ENCODE peak calls at places on chromosomes 12 and 14, in ten cellular contexts. One of them, this sample, is unnamed.

GRCh38 chr14:100592972-100593371 is 5.8 kb upstream of the BEGAIN start:
- DNase-seq in A549: no peak
- DNase-seq in breast epithelium: no peak
- DNase-seq in GM23338: no peak
- DNase-seq in fibroblast of pulmonary artery: no peak
- DNase-seq in BE2C: peak; percentile 33
- DNase-seq in H9: no peak
- DNase-seq in left lung: no peak
- DNase-seq in OCI-LY7: no peak
- DNase-seq in RWPE1: no peak
- DNase-seq in this sample: no peak

GRCh38 chr14:103444837-103445524 is 59.8 kb downstream of the MARK3 start:
- DNase-seq in A549: no peak
- DNase-seq in breast epithelium: no peak
- DNase-seq in GM23338: peak; percentile 17
- DNase-seq in fibroblast of pulmonary artery: peak; percentile 65
- DNase-seq in BE2C: no peak
- DNase-seq in H9: no peak
- DNase-seq in left lung: no peak
- DNase-seq in OCI-LY7: no peak
- DNase-seq in RWPE1: no peak
- DNase-seq in this sample: no peak

GRCh38 chr12:17588968-17589367 is 501.0 kb downstream of the RERGL start:
- DNase-seq in A549: peak; percentile 16
- DNase-seq in breast epithelium: no peak
- DNase-seq in GM23338: peak; percentile 80
- DNase-seq in fibroblast of pulmonary artery: no peak
- DNase-seq in BE2C: peak; percentile 16
- DNase-seq in H9: peak; percentile 64
- DNase-seq in left lung: no peak
- DNase-seq in OCI-LY7: peak; percentile 32
- DNase-seq in RWPE1: no peak
- DNase-seq in this sample: no peak

GRCh38 chr12:26233620-26234019 is 38.2 kb downstream of the SSPN start:
- DNase-seq in A549: no peak
- DNase-seq in breast epithelium: no peak
- DNase-seq in GM23338: no peak
- DNase-seq in fibroblast of pulmonary artery: peak; percentile 69
- DNase-seq in BE2C: no peak
- DNase-seq in H9: no peak
- DNase-seq in left lung: no peak
- DNase-seq in OCI-LY7: no peak
- DNase-seq in RWPE1: no peak
- DNase-seq in this sample: no peak

GRCh38 chr12:953776-954175 is 4.3 kb upstream of the RAD52 start:
- DNase-seq in A549: no peak
- DNase-seq in breast epithelium: no peak
- DNase-seq in GM23338: no peak
- DNase-seq in fibroblast of pulmonary artery: peak; percentile 46
- DNase-seq in BE2C: no peak
- DNase-seq in H9: no peak
- DNase-seq in left lung: no peak
- DNase-seq in OCI-LY7: no peak
- DNase-seq in RWPE1: peak; percentile 29
- DNase-seq in this sample: no peak

GRCh38 chr12:103903979-103904378 is 26.2 kb upstream of the HSP90B1 start:
- DNase-seq in A549: no peak
- DNase-seq in breast epithelium: no peak
- DNase-seq in GM23338: no peak
- DNase-seq in fibroblast of pulmonary artery: no peak
- DNase-seq in BE2C: no peak
- DNase-seq in H9: no peak
- DNase-seq in left lung: no peak
- DNase-seq in OCI-LY7: no peak
- DNase-seq in RWPE1: no peak
- DNase-seq in this sample: no peak

GRCh38 chr14:21070610-21071224 is 613 bp downstream of the ARHGEF40 start:
- DNase-seq in A549: peak; percentile 40
- DNase-seq in breast epithelium: no peak
- DNase-seq in GM23338: peak; percentile 82
- DNase-seq in fibroblast of pulmonary artery: peak; percentile 51
- DNase-seq in BE2C: peak; percentile 52
- DNase-seq in H9: peak; percentile 81
- DNase-seq in left lung: peak; percentile 82
- DNase-seq in OCI-LY7: no peak
- DNase-seq in RWPE1: peak; percentile 14
- DNase-seq in this sample: no peak

GRCh38 chr14:71290960-71291466 is 383.8 kb downstream of the PCNX1 start:
- DNase-seq in A549: peak; percentile 7
- DNase-seq in breast epithelium: no peak
- DNase-seq in GM23338: no peak
- DNase-seq in fibroblast of pulmonary artery: peak; percentile 81
- DNase-seq in BE2C: no peak
- DNase-seq in H9: no peak
- DNase-seq in left lung: no peak
- DNase-seq in OCI-LY7: peak; percentile 11
- DNase-seq in RWPE1: peak; percentile 72
- DNase-seq in this sample: peak; percentile 65

GRCh38 chr14:60514378-60515243 is 5.7 kb downstream of the SIX6 start:
- DNase-seq in A549: peak; percentile 17
- DNase-seq in breast epithelium: no peak
- DNase-seq in GM23338: peak; percentile 75
- DNase-seq in fibroblast of pulmonary artery: no peak
- DNase-seq in BE2C: peak; percentile 64
- DNase-seq in H9: peak; percentile 83
- DNase-seq in left lung: peak; percentile 77
- DNase-seq in OCI-LY7: no peak
- DNase-seq in RWPE1: no peak
- DNase-seq in this sample: no peak

GRCh38 chr12:1282670-1283361 is 291.8 kb downstream of the ERC1 start:
- DNase-seq in A549: no peak
- DNase-seq in breast epithelium: no peak
- DNase-seq in GM23338: peak; percentile 14
- DNase-seq in fibroblast of pulmonary artery: no peak
- DNase-seq in BE2C: no peak
- DNase-seq in H9: no peak
- DNase-seq in left lung: no peak
- DNase-seq in OCI-LY7: no peak
- DNase-seq in RWPE1: no peak
- DNase-seq in this sample: no peak

GRCh38 chr14:101151226-101151929 is 247.9 kb upstream of the RTL1 start:
- DNase-seq in A549: peak; percentile 23
- DNase-seq in breast epithelium: no peak
- DNase-seq in GM23338: peak; percentile 39
- DNase-seq in fibroblast of pulmonary artery: no peak
- DNase-seq in BE2C: no peak
- DNase-seq in H9: peak; percentile 51
- DNase-seq in left lung: no peak
- DNase-seq in OCI-LY7: no peak
- DNase-seq in RWPE1: peak; percentile 69
- DNase-seq in this sample: no peak

GRCh38 chr12:46585854-46586621 is 213.5 kb upstream of the SLC38A2 start:
- DNase-seq in A549: no peak
- DNase-seq in breast epithelium: no peak
- DNase-seq in GM23338: peak; percentile 68
- DNase-seq in fibroblast of pulmonary artery: peak; percentile 73
- DNase-seq in BE2C: peak; percentile 35
- DNase-seq in H9: peak; percentile 85
- DNase-seq in left lung: no peak
- DNase-seq in OCI-LY7: peak; percentile 4
- DNase-seq in RWPE1: no peak
- DNase-seq in this sample: peak; percentile 84

GRCh38 chr14:44531648-44532047 is 24.6 kb upstream of the FSCB start:
- DNase-seq in A549: no peak
- DNase-seq in breast epithelium: no peak
- DNase-seq in GM23338: no peak
- DNase-seq in fibroblast of pulmonary artery: peak; percentile 25
- DNase-seq in BE2C: no peak
- DNase-seq in H9: no peak
- DNase-seq in left lung: no peak
- DNase-seq in OCI-LY7: no peak
- DNase-seq in RWPE1: no peak
- DNase-seq in this sample: no peak

GRCh38 chr12:92899388-92900001 is 29.6 kb downstream of the EEA1 start:
- DNase-seq in A549: peak; percentile 82
- DNase-seq in breast epithelium: peak; percentile 55
- DNase-seq in GM23338: peak; percentile 34
- DNase-seq in fibroblast of pulmonary artery: peak; percentile 99
- DNase-seq in BE2C: peak; percentile 9
- DNase-seq in H9: no peak
- DNase-seq in left lung: no peak
- DNase-seq in OCI-LY7: no peak
- DNase-seq in RWPE1: peak; percentile 89
- DNase-seq in this sample: peak; percentile 82

GRCh38 chr12:121825041-121825523 is 21.3 kb downstream of the SETD1B start:
- DNase-seq in A549: no peak
- DNase-seq in breast epithelium: no peak
- DNase-seq in GM23338: no peak
- DNase-seq in fibroblast of pulmonary artery: no peak
- DNase-seq in BE2C: peak; percentile 12
- DNase-seq in H9: peak; percentile 33
- DNase-seq in left lung: no peak
- DNase-seq in OCI-LY7: no peak
- DNase-seq in RWPE1: no peak
- DNase-seq in this sample: peak; percentile 54

GRCh38 chr12:121820056-121820455 is 16.2 kb downstream of the SETD1B start:
- DNase-seq in A549: no peak
- DNase-seq in breast epithelium: no peak
- DNase-seq in GM23338: no peak
- DNase-seq in fibroblast of pulmonary artery: no peak
- DNase-seq in BE2C: no peak
- DNase-seq in H9: peak; percentile 27
- DNase-seq in left lung: peak; percentile 29
- DNase-seq in OCI-LY7: no peak
- DNase-seq in RWPE1: no peak
- DNase-seq in this sample: no peak

GRCh38 chr12:121823727-121824115 is 19.9 kb downstream of the SETD1B start:
- DNase-seq in A549: no peak
- DNase-seq in breast epithelium: no peak
- DNase-seq in GM23338: no peak
- DNase-seq in fibroblast of pulmonary artery: no peak
- DNase-seq in BE2C: no peak
- DNase-seq in H9: no peak
- DNase-seq in left lung: no peak
- DNase-seq in OCI-LY7: no peak
- DNase-seq in RWPE1: no peak
- DNase-seq in this sample: no peak

GRCh38 chr12:121822393-121823100 is 18.7 kb downstream of the SETD1B start:
- DNase-seq in A549: no peak
- DNase-seq in breast epithelium: no peak
- DNase-seq in GM23338: no peak
- DNase-seq in fibroblast of pulmonary artery: no peak
- DNase-seq in BE2C: no peak
- DNase-seq in H9: peak; percentile 30
- DNase-seq in left lung: no peak
- DNase-seq in OCI-LY7: no peak
- DNase-seq in RWPE1: no peak
- DNase-seq in this sample: peak; percentile 55

DNA sequence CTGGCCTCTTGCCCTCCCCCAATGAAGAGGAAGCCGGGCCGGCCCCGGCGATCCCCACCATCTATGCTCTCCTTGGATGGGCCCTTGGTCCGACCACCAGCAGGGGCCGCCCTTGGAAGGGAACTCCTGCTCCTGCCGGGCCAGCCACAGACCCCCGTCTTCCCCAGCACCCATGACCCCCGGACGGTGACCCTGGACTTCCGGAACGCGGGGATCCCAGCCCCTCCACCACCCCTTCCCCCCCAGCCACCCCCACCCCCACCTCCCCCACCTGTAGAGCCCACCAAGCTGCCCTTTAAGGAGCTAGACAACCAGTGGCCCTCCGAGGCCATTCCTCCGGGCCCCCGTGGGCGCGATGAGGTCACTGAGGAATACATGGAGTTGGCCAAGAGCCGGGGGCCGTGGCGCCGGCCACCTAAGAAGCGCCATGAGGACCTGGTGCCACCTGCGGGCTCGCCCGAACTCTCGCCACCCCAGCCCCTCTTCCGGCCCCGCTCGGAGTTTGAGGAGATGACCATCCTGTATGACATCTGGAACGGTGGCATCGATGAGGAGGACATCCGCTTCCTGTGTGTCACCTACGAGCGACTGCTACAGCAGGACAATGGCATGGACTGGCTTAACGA is 19.4 kb downstream of the SETD1B start:
- DNase-seq in A549: no peak
- DNase-seq in breast epithelium: no peak
- DNase-seq in GM23338: peak; percentile 40
- DNase-seq in fibroblast of pulmonary artery: no peak
- DNase-seq in BE2C: peak; percentile 42
- DNase-seq in H9: peak; percentile 47
- DNase-seq in left lung: no peak
- DNase-seq in OCI-LY7: no peak
- DNase-seq in RWPE1: no peak
- DNase-seq in this sample: peak; percentile 66
- TF ChIP-seq CTCF in A549: peak; percentile 7
- TF ChIP-seq CTCF in breast epithelium: no peak
- TF ChIP-seq CTCF in GM23338: peak; percentile 65
- TF ChIP-seq CTCF in fibroblast of pulmonary artery: no peak
- TF ChIP-seq CTCF in BE2C: no peak
- TF ChIP-seq CTCF in H9: peak; percentile 38
- TF ChIP-seq CTCF in left lung: no peak
- TF ChIP-seq CTCF in OCI-LY7: no peak
- TF ChIP-seq CTCF in RWPE1: no peak
- TF ChIP-seq CTCF in this sample: peak; percentile 8

GRCh38 chr12:9326085-9326484 is 117.9 kb upstream of the PZP start:
- DNase-seq in A549: no peak
- DNase-seq in breast epithelium: no peak
- DNase-seq in GM23338: no peak
- DNase-seq in fibroblast of pulmonary artery: no peak
- DNase-seq in BE2C: no peak
- DNase-seq in H9: no peak
- DNase-seq in left lung: no peak
- DNase-seq in OCI-LY7: no peak
- DNase-seq in RWPE1: no peak
- DNase-seq in this sample: no peak
- TF ChIP-seq CTCF in A549: no peak
- TF ChIP-seq CTCF in breast epithelium: no peak
- TF ChIP-seq CTCF in GM23338: no peak
- TF ChIP-seq CTCF in fibroblast of pulmonary artery: no peak
- TF ChIP-seq CTCF in BE2C: no peak
- TF ChIP-seq CTCF in H9: no peak
- TF ChIP-seq CTCF in left lung: no peak
- TF ChIP-seq CTCF in OCI-LY7: no peak
- TF ChIP-seq CTCF in RWPE1: no peak
- TF ChIP-seq CTCF in this sample: no peak

GRCh38 chr12:126704609-126705008 is 1562.4 kb upstream of the TMEM132C start:
- DNase-seq in A549: no peak
- DNase-seq in breast epithelium: no peak
- DNase-seq in GM23338: peak; percentile 43
- DNase-seq in fibroblast of pulmonary artery: peak; percentile 1
- DNase-seq in BE2C: no peak
- DNase-seq in H9: no peak
- DNase-seq in left lung: no peak
- DNase-seq in OCI-LY7: no peak
- DNase-seq in RWPE1: no peak
- DNase-seq in this sample: no peak
- TF ChIP-seq CTCF in A549: no peak
- TF ChIP-seq CTCF in breast epithelium: no peak
- TF ChIP-seq CTCF in GM23338: peak; percentile 16
- TF ChIP-seq CTCF in fibroblast of pulmonary artery: peak; percentile 9
- TF ChIP-seq CTCF in BE2C: no peak
- TF ChIP-seq CTCF in H9: peak; percentile 69
- TF ChIP-seq CTCF in left lung: no peak
- TF ChIP-seq CTCF in OCI-LY7: peak; percentile 53
- TF ChIP-seq CTCF in RWPE1: no peak
- TF ChIP-seq CTCF in this sample: no peak

GRCh38 chr12:131137836-131138637 is 184.3 kb downstream of the ADGRD1 start:
- DNase-seq in A549: peak; percentile 73
- DNase-seq in breast epithelium: no peak
- DNase-seq in GM23338: no peak
- DNase-seq in fibroblast of pulmonary artery: no peak
- DNase-seq in BE2C: peak; percentile 54
- DNase-seq in H9: peak; percentile 29
- DNase-seq in left lung: peak; percentile 65
- DNase-seq in OCI-LY7: no peak
- DNase-seq in RWPE1: no peak
- DNase-seq in this sample: no peak
- TF ChIP-seq CTCF in A549: peak; percentile 47
- TF ChIP-seq CTCF in breast epithelium: no peak
- TF ChIP-seq CTCF in GM23338: peak; percentile 41
- TF ChIP-seq CTCF in fibroblast of pulmonary artery: no peak
- TF ChIP-seq CTCF in BE2C: peak; percentile 41
- TF ChIP-seq CTCF in H9: no peak
- TF ChIP-seq CTCF in left lung: no peak
- TF ChIP-seq CTCF in OCI-LY7: no peak
- TF ChIP-seq CTCF in RWPE1: no peak
- TF ChIP-seq CTCF in this sample: no peak

This sample was measured in RWPE2.